ENCODE peak calls at places on chromosomes 11 and 22, in five cellular contexts. U is GM12878, R is A549, T is HepG2, N is K562. A is an unnamed sample.

GRCh38 chr11:30196400-30197206 is 34.2 kb upstream of the FSHB start:
- DNase-seq in U (no peak), R (peak; percentile 5), T (peak; percentile 25), N (peak; percentile 37), A (peak; percentile 85)

GRCh38 chr22:29617922-29618629 is 14.6 kb downstream of the NF2 start:
- DNase-seq in N (no peak), U (no peak), T (no peak), R (no peak), A (no peak)

GRCh38 chr11:3201112-3201581 is 17.5 kb downstream of the MRGPRG start:
- DNase-seq in R (no peak), T (no peak), U (no peak), N (no peak), A (no peak)

GRCh38 chr11:69682681-69683326 is 7.7 kb upstream of the LTO1 start:
- DNase-seq in U (no peak), T (no peak), R (no peak), N (no peak), A (no peak)

GRCh38 chr22:50009765-50010675 is 2.5 kb downstream of the IL17REL start:
- DNase-seq in N (no peak), R (no peak), T (no peak), U (no peak), A (no peak)

GRCh38 chr11:68470304-68470811 is 9.8 kb downstream of the PPP6R3 start:
- DNase-seq in U (no peak), T (no peak), N (peak; percentile 66), R (no peak), A (no peak)

GRCh38 chr22:29587938-29588699 is 7.2 kb upstream of the NIPSNAP1 start:
- DNase-seq in N (no peak), R (peak; percentile 36), U (no peak), T (peak; percentile 41), A (no peak)

GRCh38 chr11:76700177-76701100 is 29.9 kb upstream of the LRRC32 start:
- DNase-seq in R (peak; percentile 74), U (no peak), N (peak; percentile 96), T (peak; percentile 15), A (no peak)

GRCh38 chr11:32148824-32149223 is 58.0 kb downstream of the RCN1 start:
- DNase-seq in T (no peak), R (no peak), N (no peak), U (no peak), A (no peak)

GRCh38 chr11:58780578-58780977 is 48.8 kb upstream of the GLYAT start:
- DNase-seq in U (no peak), N (no peak), T (no peak), R (no peak), A (no peak)

GRCh38 chr11:126477526-126478275 is 122.2 kb downstream of the ST3GAL4 start:
- DNase-seq in N (peak; percentile 9), R (no peak), U (no peak), T (no peak), A (no peak)

GRCh38 chr22:32932176-32932575 is 126.0 kb downstream of the SYN3 start:
- DNase-seq in T (peak; percentile 31), U (no peak), R (no peak), N (no peak), A (no peak)

GRCh38 chr11:122656073-122656630 is 630 bp downstream of the UBASH3B start:
- DNase-seq in R (peak; percentile 56), N (peak; percentile 19), U (no peak), T (no peak), A (peak; percentile 69)

GRCh38 chr11:68759991-68760390 is 8.7 kb upstream of the TESMIN start:
- DNase-seq in N (no peak), T (no peak), R (no peak), U (no peak), A (no peak)

GRCh38 chr11:6505577-6506240 is 8.6 kb downstream of the DNHD1 start:
- DNase-seq in T (peak; percentile 25), N (peak; percentile 53), U (no peak), R (peak; percentile 43), A (peak; percentile 76)

GRCh38 chr11:134202661-134203060 is 21.1 kb downstream of the NCAPD3 start:
- DNase-seq in N (no peak), U (no peak), R (no peak), T (no peak), A (no peak)

GRCh38 chr22:40408718-40409612 is 38.6 kb downstream of the SGSM3 start:
- DNase-seq in T (no peak), U (no peak), R (no peak), N (no peak), A (no peak)

GRCh38 chr22:40410731-40411505 is 40.5 kb downstream of the SGSM3 start:
- DNase-seq in N (no peak), R (no peak), T (no peak), U (no peak), A (no peak)

GRCh38 chr22:40411506-40411861 is 41.1 kb downstream of the SGSM3 start:
- DNase-seq in T (no peak), U (no peak), N (no peak), R (no peak), A (no peak)

GRCh38 chr22:40409613-40410113 is 39.3 kb downstream of the SGSM3 start:
- DNase-seq in U (no peak), N (no peak), T (no peak), R (no peak), A (no peak)

DNA sequence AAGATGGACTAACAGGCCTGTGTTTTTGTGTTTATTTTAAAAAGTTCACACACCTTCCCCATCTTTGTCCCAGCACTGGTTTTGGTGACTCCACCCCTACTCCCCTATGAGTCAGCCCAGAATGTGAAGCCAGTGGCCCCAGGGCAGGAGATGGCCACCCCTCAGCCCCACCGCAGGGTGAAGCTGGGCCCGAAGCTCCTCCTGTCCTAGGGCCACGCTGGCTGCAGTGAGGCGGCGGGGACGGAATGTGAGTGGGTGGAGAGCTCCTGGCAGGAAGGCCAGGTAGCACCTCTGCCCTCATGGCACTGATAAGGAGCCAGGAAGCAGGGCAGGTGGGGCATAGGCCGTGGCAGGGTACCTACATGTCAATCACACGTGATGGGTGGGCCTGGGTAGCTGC is 39.9 kb downstream of the SGSM3 start:
- DNase-seq in U (no peak), N (no peak), T (no peak), R (no peak), A (no peak)
- TF ChIP-seq JUNB in U (no peak), N (no peak), T (no peak), R (no peak), A (no peak)

GRCh38 chr11:12015486-12015885 is 7.1 kb upstream of the DKK3 start:
- DNase-seq in T (no peak), R (no peak), U (no peak), N (no peak), A (no peak)
- TF ChIP-seq JUNB in T (no peak), R (no peak), U (no peak), N (no peak), A (no peak)

DNA sequence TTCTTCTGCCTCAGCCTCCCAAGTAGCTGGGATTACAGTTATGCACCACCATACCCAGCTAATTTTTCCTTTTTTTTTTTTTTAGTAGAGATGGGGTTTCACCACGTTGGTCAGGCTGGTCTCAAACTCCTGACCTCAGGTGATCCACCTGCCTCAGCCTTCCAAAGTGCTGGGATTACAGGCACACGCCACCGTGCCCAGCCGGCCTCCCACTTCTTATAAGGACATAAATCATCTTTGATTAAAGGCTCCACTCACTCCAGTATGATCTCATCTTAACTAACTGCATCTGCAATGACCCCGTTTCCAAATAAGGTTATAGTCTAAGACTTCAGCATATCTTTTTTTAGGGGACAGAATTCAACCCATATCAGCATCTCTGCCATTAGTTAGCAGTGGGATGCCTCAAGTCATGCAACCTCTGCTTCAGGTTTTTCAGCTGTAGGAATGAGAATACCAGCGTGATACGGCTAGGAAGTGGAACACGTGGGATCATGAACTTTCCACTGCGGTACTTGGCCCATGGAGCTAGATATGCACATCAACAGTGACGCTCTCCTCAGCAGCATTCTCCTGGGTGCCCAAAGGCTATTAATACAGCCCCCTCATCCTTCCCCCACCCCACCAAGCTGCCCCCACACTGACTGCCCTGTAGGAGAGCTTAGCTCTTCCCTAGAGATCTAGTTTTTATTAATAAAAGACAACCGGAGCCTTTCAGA is 41.4 kb downstream of the MCHR1 start:
- DNase-seq in N (no peak), R (no peak), U (no peak), T (no peak), A (no peak)
- TF ChIP-seq JUNB in N (no peak), R (no peak), U (no peak), T (no peak), A (no peak)

GRCh38 chr11:19561011-19561410 is 151.6 kb upstream of the NAV2 start:
- DNase-seq in T (no peak), N (no peak), R (no peak), U (no peak), A (no peak)

GRCh38 chr11:19560156-19560555 is 152.5 kb upstream of the NAV2 start:
- DNase-seq in N (no peak), R (no peak), U (no peak), T (no peak), A (no peak)

GRCh38 chr11:19558189-19558986 is 154.2 kb upstream of the NAV2 start:
- DNase-seq in U (no peak), T (no peak), R (no peak), N (no peak), A (no peak)

GRCh38 chr11:19557720-19558140 is 154.9 kb upstream of the NAV2 start:
- DNase-seq in N (peak; percentile 80), U (no peak), R (peak; percentile 55), T (peak; percentile 61), A (peak; percentile 96)

DNA sequence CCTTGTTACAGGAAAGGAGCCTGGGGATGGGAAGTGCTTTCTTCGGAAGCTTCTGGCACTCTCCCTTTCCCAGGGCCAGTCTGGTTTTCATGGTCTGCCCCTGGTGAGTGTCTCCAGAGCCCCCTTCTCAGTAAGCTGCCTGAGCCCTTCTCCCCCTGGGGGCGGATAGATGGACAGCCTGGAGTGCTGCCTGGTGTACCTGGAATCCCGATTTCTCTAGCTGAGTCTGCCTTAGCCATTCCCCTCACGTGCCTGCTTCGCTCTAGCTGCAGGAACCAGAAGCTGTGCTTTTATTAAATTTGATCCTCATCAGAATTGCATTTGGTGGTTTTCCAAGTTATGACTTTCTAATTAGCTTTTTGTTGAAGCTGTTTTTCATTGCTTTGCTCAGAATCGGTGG is 152.9 kb upstream of the NAV2 start:
- DNase-seq in N (no peak), T (no peak), U (no peak), R (no peak), A (peak; percentile 26)
- TF ChIP-seq JUNB in N (no peak), T (no peak), U (no peak), R (no peak), A (no peak)